ENCODE peak calls at places on chromosomes 2 and 18, in six cellular contexts. O is Caco-2; K is DMS79 treated with DMSO at 0.1 percent for 48 hours; P is activated CD8-positive, alpha-beta memory T cell treated with anti-CD3 and anti-CD28 coated beads for 24 hours; B is cerebellar cortex; A is ureter. Z is an unnamed sample.

GRCh38 chr2:227939271-227940027 is 68.0 kb downstream of the DAW1 start:
- DNase-seq in O (no peak), K (no peak), P (no peak), B (peak), A (no peak), Z (peak)

GRCh38 chr2:9655441-9656269 is 24.9 kb upstream of the YWHAQ start:
- DNase-seq in O (no peak), K (no peak), P (peak), B (no peak), A (no peak), Z (no peak)

GRCh38 chr2:208189782-208190181 is at the start of gene C2orf80:
- DNase-seq in O (no peak), K (peak), P (no peak), B (no peak), A (no peak), Z (no peak)

GRCh38 chr2:71586471-71586870 is 133.1 kb downstream of the DYSF start:
- DNase-seq in O (no peak), K (no peak), P (no peak), B (no peak), A (no peak), Z (no peak)

GRCh38 chr2:124640221-124640750 is 615.2 kb downstream of the CNTNAP5 start:
- DNase-seq in O (no peak), K (no peak), P (no peak), B (no peak), A (no peak), Z (no peak)

GRCh38 chr2:55883339-55883738 is 40.2 kb downstream of the EFEMP1 start:
- DNase-seq in O (no peak), K (no peak), P (no peak), B (no peak), A (no peak), Z (no peak)

GRCh38 chr18:12838178-12838634 is 45.8 kb downstream of the PTPN2 start:
- DNase-seq in O (peak), K (no peak), P (no peak), B (no peak), A (peak), Z (no peak)

GRCh38 chr2:129907256-129907973 is 72.1 kb upstream of the RAB6C start:
- DNase-seq in O (peak), K (no peak), P (peak), B (no peak), A (peak), Z (no peak)

GRCh38 chr2:131041402-131042160 is 51.7 kb downstream of the FAM168B start:
- DNase-seq in O (no peak), K (no peak), P (no peak), B (no peak), A (peak), Z (no peak)

GRCh38 chr2:163621445-163622004 is 114.3 kb downstream of the FIGN start:
- DNase-seq in O (no peak), K (no peak), P (no peak), B (no peak), A (no peak), Z (no peak)

GRCh38 chr2:96396095-96396494 is 60.5 kb downstream of the NCAPH start:
- DNase-seq in O (no peak), K (no peak), P (peak), B (no peak), A (peak), Z (no peak)

GRCh38 chr2:38765149-38765548 is 12.9 kb upstream of the GEMIN6 start:
- DNase-seq in O (no peak), K (no peak), P (no peak), B (no peak), A (no peak), Z (no peak)

GRCh38 chr18:37641573-37641972 is 76.0 kb upstream of the CELF4 start:
- DNase-seq in O (no peak), K (no peak), P (no peak), B (no peak), A (no peak), Z (no peak)

GRCh38 chr2:232325324-232326273 is 53.0 kb upstream of the ALPP start:
- DNase-seq in O (peak), K (no peak), P (peak), B (peak), A (no peak), Z (no peak)

GRCh38 chr18:49459404-49460171 is 857 bp downstream of the DYM start:
- DNase-seq in O (no peak), K (no peak), P (peak), B (no peak), A (no peak), Z (peak)

GRCh38 chr2:1586946-1587840 is 157.1 kb downstream of the PXDN start:
- DNase-seq in O (no peak), K (no peak), P (no peak), B (no peak), A (no peak), Z (no peak)

GRCh38 chr2:111160758-111161157 is 40.0 kb downstream of the BCL2L11 start:
- DNase-seq in O (no peak), K (no peak), P (no peak), B (no peak), A (no peak), Z (no peak)

GRCh38 chr18:29874519-29875098 is 1167.9 kb downstream of the DSC3 start:
- DNase-seq in O (no peak), K (no peak), P (no peak), B (peak), A (no peak), Z (no peak)

GRCh38 chr18:272650-273049 is 4.8 kb upstream of the THOC1 start:
- DNase-seq in O (no peak), K (no peak), P (no peak), B (no peak), A (no peak), Z (no peak)

GRCh38 chr18:11398625-11399024 is 210.8 kb upstream of the SLC35G4 start:
- DNase-seq in O (no peak), K (no peak), P (no peak), B (no peak), A (no peak), Z (no peak)

GRCh38 chr2:192749606-192750200 is 555.0 kb upstream of the TMEFF2 start:
- DNase-seq in O (no peak), K (no peak), P (no peak), B (peak), A (no peak), Z (peak)

GRCh38 chr2:23426284-23426905 is 41.4 kb downstream of the KLHL29 start:
- DNase-seq in O (peak), K (no peak), P (peak), B (no peak), A (peak), Z (no peak)

GRCh38 chr2:109144271-109144670 is 15.3 kb downstream of the SH3RF3 start:
- DNase-seq in O (no peak), K (no peak), P (no peak), B (no peak), A (no peak), Z (no peak)

GRCh38 chr18:63882333-63883141 is 5.0 kb upstream of the SERPINB2 start:
- DNase-seq in O (peak), K (no peak), P (no peak), B (no peak), A (no peak), Z (no peak)

Z was measured in cerebellum.